ENCODE peak calls at places on chromosome 7, in eight cellular contexts. One of them, this sample, is unnamed. For H3K36me3, the result is how much of the 10 kb centered on the place peaks cover.

GRCh38 chr7:148507741-148508285 is 82.8 kb upstream of the C7orf33 start:
- DNase-seq in adrenal gland: no peak
- DNase-seq in H1: no peak
- DNase-seq in fibroblast of lung: no peak
- DNase-seq in left ventricle myocardium inferior: no peak
- DNase-seq in SK-N-SH: no peak
- DNase-seq in tibial nerve: no peak
- DNase-seq in stomach: no peak
- DNase-seq in this sample: no peak

GRCh38 chr7:84336303-84336702 is 141.7 kb upstream of the SEMA3A start:
- DNase-seq in fibroblast of lung: peak
- DNase-seq in H1: no peak
- DNase-seq in left ventricle myocardium inferior: no peak
- DNase-seq in adrenal gland: no peak
- DNase-seq in stomach: no peak
- DNase-seq in SK-N-SH: no peak
- DNase-seq in tibial nerve: no peak
- DNase-seq in this sample: no peak

GRCh38 chr7:14446829-14447228 is 455.7 kb downstream of the DGKB start:
- DNase-seq in tibial nerve: no peak
- DNase-seq in stomach: no peak
- DNase-seq in left ventricle myocardium inferior: no peak
- DNase-seq in H1: no peak
- DNase-seq in fibroblast of lung: no peak
- DNase-seq in adrenal gland: no peak
- DNase-seq in SK-N-SH: no peak
- DNase-seq in this sample: no peak

GRCh38 chr7:147818338-147818737 is 772.2 kb upstream of the C7orf33 start:
- DNase-seq in stomach: no peak
- DNase-seq in fibroblast of lung: no peak
- DNase-seq in tibial nerve: no peak
- DNase-seq in left ventricle myocardium inferior: no peak
- DNase-seq in H1: no peak
- DNase-seq in SK-N-SH: no peak
- DNase-seq in adrenal gland: no peak
- DNase-seq in this sample: no peak

GRCh38 chr7:3032256-3032655 is 11.4 kb downstream of the CARD11 start:
- DNase-seq in H1: no peak
- DNase-seq in left ventricle myocardium inferior: no peak
- DNase-seq in adrenal gland: no peak
- DNase-seq in tibial nerve: no peak
- DNase-seq in stomach: no peak
- DNase-seq in fibroblast of lung: no peak
- DNase-seq in SK-N-SH: no peak
- DNase-seq in this sample: no peak

GRCh38 chr7:37666026-37666780 is 17.4 kb upstream of the GPR141 start:
- DNase-seq in fibroblast of lung: no peak
- DNase-seq in stomach: no peak
- DNase-seq in SK-N-SH: no peak
- DNase-seq in adrenal gland: no peak
- DNase-seq in left ventricle myocardium inferior: no peak
- DNase-seq in tibial nerve: no peak
- DNase-seq in H1: no peak
- DNase-seq in this sample: no peak

GRCh38 chr7:19930851-19931250 is 157.4 kb upstream of the TMEM196 start:
- DNase-seq in fibroblast of lung: no peak
- DNase-seq in left ventricle myocardium inferior: no peak
- DNase-seq in tibial nerve: no peak
- DNase-seq in adrenal gland: no peak
- DNase-seq in stomach: no peak
- DNase-seq in H1: no peak
- DNase-seq in SK-N-SH: no peak
- DNase-seq in this sample: no peak

GRCh38 chr7:127897704-127898454 is 133.4 kb downstream of the LRRC4 start:
- DNase-seq in stomach: no peak
- DNase-seq in SK-N-SH: no peak
- DNase-seq in H1: no peak
- DNase-seq in left ventricle myocardium inferior: no peak
- DNase-seq in fibroblast of lung: peak
- DNase-seq in tibial nerve: no peak
- DNase-seq in adrenal gland: no peak
- DNase-seq in this sample: no peak

GRCh38 chr7:149728491-149729375 is 44.7 kb downstream of the ZNF467 start:
- DNase-seq in left ventricle myocardium inferior: no peak
- DNase-seq in adrenal gland: no peak
- DNase-seq in SK-N-SH: no peak
- DNase-seq in stomach: no peak
- DNase-seq in H1: no peak
- DNase-seq in fibroblast of lung: no peak
- DNase-seq in tibial nerve: no peak
- DNase-seq in this sample: no peak

GRCh38 chr7:106572394-106573124 is 88.4 kb downstream of the CCDC71L start:
- DNase-seq in stomach: no peak
- DNase-seq in fibroblast of lung: no peak
- DNase-seq in H1: no peak
- DNase-seq in SK-N-SH: no peak
- DNase-seq in left ventricle myocardium inferior: no peak
- DNase-seq in tibial nerve: no peak
- DNase-seq in adrenal gland: no peak
- DNase-seq in this sample: no peak

GRCh38 chr7:92391071-92391470 is 56.2 kb upstream of the GATAD1 start:
- DNase-seq in H1: no peak
- DNase-seq in stomach: no peak
- DNase-seq in left ventricle myocardium inferior: no peak
- DNase-seq in adrenal gland: no peak
- DNase-seq in tibial nerve: no peak
- DNase-seq in fibroblast of lung: no peak
- DNase-seq in SK-N-SH: no peak
- DNase-seq in this sample: no peak

GRCh38 chr7:142811154-142811737 is 40.5 kb downstream of the PRSS2 start:
- DNase-seq in H1: no peak
- DNase-seq in tibial nerve: no peak
- DNase-seq in adrenal gland: no peak
- DNase-seq in fibroblast of lung: peak
- DNase-seq in left ventricle myocardium inferior: no peak
- DNase-seq in stomach: no peak
- DNase-seq in SK-N-SH: peak
- DNase-seq in this sample: no peak

GRCh38 chr7:88942815-88943501 is 147.4 kb upstream of the TEX47 start:
- DNase-seq in left ventricle myocardium inferior: no peak
- DNase-seq in H1: no peak
- DNase-seq in stomach: no peak
- DNase-seq in adrenal gland: no peak
- DNase-seq in tibial nerve: no peak
- DNase-seq in SK-N-SH: no peak
- DNase-seq in fibroblast of lung: no peak
- DNase-seq in this sample: no peak

GRCh38 chr7:2730846-2731770 is 43.1 kb downstream of the AMZ1 start:
- DNase-seq in left ventricle myocardium inferior: no peak
- DNase-seq in fibroblast of lung: no peak
- DNase-seq in SK-N-SH: no peak
- DNase-seq in stomach: peak
- DNase-seq in tibial nerve: no peak
- DNase-seq in H1: no peak
- DNase-seq in adrenal gland: peak
- DNase-seq in this sample: no peak

GRCh38 chr7:114789942-114790341 is 132.0 kb upstream of the MDFIC start:
- DNase-seq in stomach: no peak
- DNase-seq in fibroblast of lung: peak
- DNase-seq in adrenal gland: no peak
- DNase-seq in tibial nerve: no peak
- DNase-seq in SK-N-SH: no peak
- DNase-seq in H1: no peak
- DNase-seq in left ventricle myocardium inferior: no peak
- DNase-seq in this sample: no peak

DNA sequence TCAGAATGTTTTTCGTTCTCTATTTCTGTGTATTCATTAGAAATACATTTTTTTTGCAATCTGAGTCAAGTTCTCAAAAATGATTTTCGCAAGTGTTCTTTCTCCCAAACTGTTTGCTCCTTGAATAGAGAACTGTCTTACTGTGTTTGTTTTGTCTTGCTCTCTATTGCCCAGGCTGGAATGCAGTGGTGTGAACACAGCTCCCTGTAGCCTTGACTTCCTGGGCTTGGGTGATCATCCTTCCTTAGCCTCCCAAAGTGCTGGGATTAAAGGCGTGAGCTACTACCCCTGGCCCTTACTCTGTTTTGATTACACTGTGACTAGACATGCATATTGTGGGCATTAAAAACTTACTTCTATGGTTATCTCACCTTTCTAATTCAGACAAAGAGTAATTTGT is 56.7 kb downstream of the LUC7L2 start:
- DNase-seq in tibial nerve: no peak
- DNase-seq in fibroblast of lung: no peak
- DNase-seq in H1: no peak
- DNase-seq in left ventricle myocardium inferior: no peak
- DNase-seq in stomach: no peak
- DNase-seq in SK-N-SH: no peak
- DNase-seq in adrenal gland: no peak
- DNase-seq in this sample: no peak
- H3K36me3 ChIP-seq in tibial nerve: under half
- H3K36me3 ChIP-seq in fibroblast of lung: under half
- H3K36me3 ChIP-seq in H1: under half
- H3K36me3 ChIP-seq in left ventricle myocardium inferior: half or more
- H3K36me3 ChIP-seq in stomach: half or more
- H3K36me3 ChIP-seq in SK-N-SH: half or more
- H3K36me3 ChIP-seq in adrenal gland: under half
- H3K36me3 ChIP-seq in this sample: under half

DNA sequence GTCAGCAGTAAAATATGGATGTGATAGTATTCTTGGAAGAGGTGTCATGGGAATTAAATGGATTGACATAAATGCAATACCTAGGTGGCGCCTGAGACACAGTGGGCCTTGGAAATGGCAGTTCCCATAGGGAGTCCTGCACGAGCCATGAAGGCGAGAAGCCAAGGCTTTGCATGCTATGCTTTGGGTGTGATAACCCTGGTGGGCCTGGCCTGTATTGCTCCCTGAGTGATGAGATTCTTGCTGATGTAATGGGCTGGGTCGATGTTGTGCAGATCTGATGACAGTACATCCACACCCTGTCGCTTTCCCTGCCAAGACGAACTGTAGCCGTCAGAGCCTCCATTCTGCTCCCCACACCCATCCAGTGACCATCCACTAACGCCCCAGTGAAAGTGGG is 46.4 kb downstream of the CREB5 start:
- DNase-seq in stomach: no peak
- DNase-seq in fibroblast of lung: no peak
- DNase-seq in adrenal gland: no peak
- DNase-seq in left ventricle myocardium inferior: no peak
- DNase-seq in SK-N-SH: no peak
- DNase-seq in tibial nerve: no peak
- DNase-seq in H1: no peak
- DNase-seq in this sample: no peak
- TF ChIP-seq CTCF in stomach: no peak
- TF ChIP-seq CTCF in fibroblast of lung: no peak
- TF ChIP-seq CTCF in adrenal gland: no peak
- TF ChIP-seq CTCF in left ventricle myocardium inferior: no peak
- TF ChIP-seq CTCF in SK-N-SH: no peak
- TF ChIP-seq CTCF in tibial nerve: no peak
- TF ChIP-seq CTCF in H1: peak
- TF ChIP-seq CTCF in this sample: no peak

GRCh38 chr7:128989961-128990360 is 52.2 kb downstream of the IRF5 start:
- DNase-seq in fibroblast of lung: no peak
- DNase-seq in H1: no peak
- DNase-seq in left ventricle myocardium inferior: no peak
- DNase-seq in SK-N-SH: no peak
- DNase-seq in tibial nerve: no peak
- DNase-seq in adrenal gland: no peak
- DNase-seq in stomach: no peak
- DNase-seq in this sample: no peak
- H3K36me3 ChIP-seq in fibroblast of lung: under half
- H3K36me3 ChIP-seq in H1: under half
- H3K36me3 ChIP-seq in left ventricle myocardium inferior: half or more
- H3K36me3 ChIP-seq in SK-N-SH: half or more
- H3K36me3 ChIP-seq in tibial nerve: under half
- H3K36me3 ChIP-seq in adrenal gland: under half
- H3K36me3 ChIP-seq in stomach: half or more
- H3K36me3 ChIP-seq in this sample: under half

DNA sequence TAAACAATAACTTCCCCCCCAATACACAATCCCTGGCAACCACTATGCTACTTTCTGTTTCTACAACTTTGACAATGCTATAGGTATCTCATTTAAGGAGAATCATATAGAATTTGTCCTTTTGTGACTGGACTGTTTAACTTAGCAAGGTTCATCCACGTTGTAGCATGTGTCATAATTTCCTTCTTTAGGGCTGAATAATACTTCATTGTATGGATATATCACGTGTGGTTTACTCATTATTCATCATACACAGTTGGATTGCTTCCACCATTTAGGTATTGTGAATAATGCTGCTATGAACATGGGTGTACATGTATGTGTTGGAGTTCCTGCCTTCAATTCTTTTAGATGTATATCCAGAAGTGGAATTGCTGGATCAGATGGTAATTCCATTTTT is 111.0 kb downstream of the LMBR1 start:
- DNase-seq in fibroblast of lung: no peak
- DNase-seq in stomach: no peak
- DNase-seq in adrenal gland: no peak
- DNase-seq in tibial nerve: no peak
- DNase-seq in left ventricle myocardium inferior: no peak
- DNase-seq in H1: no peak
- DNase-seq in SK-N-SH: no peak
- DNase-seq in this sample: no peak
- TF ChIP-seq CTCF in fibroblast of lung: no peak
- TF ChIP-seq CTCF in stomach: no peak
- TF ChIP-seq CTCF in adrenal gland: no peak
- TF ChIP-seq CTCF in tibial nerve: no peak
- TF ChIP-seq CTCF in left ventricle myocardium inferior: no peak
- TF ChIP-seq CTCF in H1: no peak
- TF ChIP-seq CTCF in SK-N-SH: no peak
- TF ChIP-seq CTCF in this sample: no peak

DNA sequence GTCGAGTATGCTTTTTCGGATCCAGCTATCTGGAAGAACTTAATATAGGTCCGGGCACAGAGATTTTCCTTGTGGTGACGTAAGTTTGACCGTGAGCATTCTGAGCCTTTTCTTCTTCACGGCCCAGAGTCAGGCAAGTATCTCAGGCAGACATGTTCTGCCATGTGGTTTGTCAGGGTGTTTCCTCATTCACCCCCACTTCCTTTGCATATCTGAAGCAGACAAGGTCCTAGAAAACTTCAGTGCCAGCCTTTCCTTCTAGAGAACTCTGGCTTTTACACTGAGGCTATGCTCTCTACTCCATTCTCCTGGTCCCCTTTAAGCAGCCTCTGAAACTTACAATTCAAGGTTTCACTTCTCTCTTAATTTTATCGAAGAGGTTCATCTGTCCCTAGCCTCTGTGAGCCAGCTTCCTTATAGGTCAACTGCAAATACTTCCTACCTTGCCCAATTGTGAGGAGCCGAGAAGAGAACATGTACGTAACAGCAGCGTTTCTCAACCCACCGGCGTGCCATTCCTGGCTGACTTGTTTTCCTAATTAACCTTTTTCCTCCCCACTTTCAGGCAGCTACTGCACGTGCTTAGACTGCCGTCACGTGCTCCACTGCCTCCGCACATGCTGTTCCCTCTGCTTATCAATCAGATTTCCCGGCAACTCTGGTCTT is 47.3 kb downstream of the CDCA7L start:
- DNase-seq in SK-N-SH: no peak
- DNase-seq in H1: no peak
- DNase-seq in fibroblast of lung: no peak
- DNase-seq in left ventricle myocardium inferior: no peak
- DNase-seq in stomach: no peak
- DNase-seq in tibial nerve: no peak
- DNase-seq in adrenal gland: no peak
- DNase-seq in this sample: no peak
- H3K36me3 ChIP-seq in SK-N-SH: under half
- H3K36me3 ChIP-seq in H1: under half
- H3K36me3 ChIP-seq in fibroblast of lung: under half
- H3K36me3 ChIP-seq in left ventricle myocardium inferior: under half
- H3K36me3 ChIP-seq in stomach: half or more
- H3K36me3 ChIP-seq in tibial nerve: under half
- H3K36me3 ChIP-seq in adrenal gland: under half
- H3K36me3 ChIP-seq in this sample: under half